ENCODE peak calls at places on chromosome 12, in seven cellular contexts. W, B, K, H, R, G and A are unnamed samples.

GRCh38 chr12:103930787-103931536 is 752 bp downstream of the HSP90B1 start:
- DNase-seq in K (peak), G (no peak), B (peak), R (no peak), W (peak), H (peak), A (peak)

GRCh38 chr12:112916270-112916669 is 9.5 kb downstream of the OAS1 start:
- DNase-seq in B (no peak), H (no peak), W (no peak), R (no peak), G (no peak), K (peak), A (no peak)

GRCh38 chr12:115051378-115051777 is 367.4 kb upstream of the TBX3 start:
- DNase-seq in W (no peak), K (no peak), B (no peak), R (no peak), H (no peak), G (no peak), A (no peak)

GRCh38 chr12:123089631-123090353 is 61.1 kb downstream of the PITPNM2 start:
- DNase-seq in R (peak), B (no peak), G (no peak), W (no peak), H (peak), K (no peak), A (no peak)

GRCh38 chr12:132094269-132094891 is 49.7 kb downstream of the DDX51 start:
- DNase-seq in R (no peak), B (no peak), H (no peak), K (no peak), W (no peak), G (no peak), A (no peak)

GRCh38 chr12:26524862-26525465 is 308.0 kb downstream of the ITPR2 start:
- DNase-seq in G (no peak), R (no peak), H (peak), K (no peak), B (no peak), W (no peak), A (no peak)

GRCh38 chr12:26853303-26854027 is 20.5 kb upstream of the ITPR2 start:
- DNase-seq in K (peak), H (peak), G (peak), W (peak), R (peak), B (peak), A (no peak)

GRCh38 chr12:117318591-117318990 is 42.8 kb downstream of the NOS1 start:
- DNase-seq in H (no peak), K (no peak), B (no peak), G (no peak), R (no peak), W (no peak), A (no peak)

GRCh38 chr12:113314121-113314529 is 20.8 kb downstream of the SLC8B1 start:
- DNase-seq in W (no peak), K (no peak), H (peak), R (no peak), G (no peak), B (no peak), A (no peak)

GRCh38 chr12:27534765-27535161 is 10.8 kb downstream of the PPFIBP1 start:
- DNase-seq in G (no peak), R (no peak), K (no peak), B (no peak), H (no peak), W (no peak), A (no peak)

GRCh38 chr12:6635375-6635855 is 344 bp downstream of the LPAR5 start:
- DNase-seq in W (no peak), G (no peak), K (no peak), H (no peak), B (no peak), R (no peak), A (no peak)

GRCh38 chr12:6367065-6367968 is 8.0 kb downstream of the SCNN1A start:
- DNase-seq in B (no peak), H (peak), G (no peak), K (no peak), W (no peak), R (no peak), A (no peak)

GRCh38 chr12:6532927-6533652 is 1.2 kb upstream of the GAPDH start:
- DNase-seq in H (peak), R (peak), G (no peak), B (peak), K (peak), W (peak), A (peak)

GRCh38 chr12:66708704-66709443 is 30.0 kb upstream of the GRIP1 start:
- DNase-seq in W (no peak), H (no peak), K (no peak), R (no peak), B (no peak), G (no peak), A (no peak)

GRCh38 chr12:42588981-42589464 is 523 bp downstream of the PRICKLE1 start:
- DNase-seq in B (peak), W (peak), G (peak), R (peak), K (peak), H (no peak), A (peak)

DNA sequence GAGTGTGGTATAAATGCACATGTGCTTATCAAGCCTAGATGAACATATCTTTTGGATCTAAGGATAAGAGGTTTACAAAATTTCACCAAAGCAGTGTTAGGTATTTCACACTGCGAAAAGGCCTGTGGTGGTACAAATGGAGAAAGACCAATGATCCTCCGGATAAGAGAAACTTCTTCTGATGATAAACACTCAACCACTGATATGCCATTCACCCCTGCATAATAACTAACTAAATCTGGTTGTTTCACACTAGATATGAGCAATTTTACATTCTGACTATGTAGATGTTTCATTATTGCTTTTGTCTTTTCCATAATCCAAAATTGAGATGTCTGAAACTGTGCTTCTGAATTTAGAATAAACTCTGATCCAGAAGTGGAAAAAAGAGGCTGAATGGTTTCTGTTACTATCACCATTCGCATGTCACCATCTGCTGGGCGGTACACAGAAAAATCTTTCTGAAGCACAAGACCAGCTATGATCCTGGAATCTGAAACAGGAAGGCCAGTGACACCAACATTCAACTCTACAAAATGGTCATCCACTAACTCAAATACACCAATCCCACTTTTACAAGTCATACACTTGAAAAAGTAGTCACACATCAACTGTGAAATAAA is 1.3 kb downstream of the BBS10 start:
- DNase-seq in K (no peak), W (no peak), R (no peak), H (peak), G (no peak), B (peak), A (no peak)
- TF ChIP-seq CTCF in K (no peak), W (no peak), R (peak), H (peak), G (peak), B (no peak), A (no peak)

GRCh38 chr12:52082668-52082987 is 3.1 kb downstream of the SMIM41 start:
- DNase-seq in H (no peak), R (no peak), G (no peak), B (no peak), W (no peak), K (no peak), A (no peak)

GRCh38 chr12:52082026-52082667 is 2.6 kb downstream of the SMIM41 start:
- DNase-seq in R (no peak), B (peak), H (peak), G (peak), W (no peak), K (peak), A (no peak)

GRCh38 chr12:52079576-52080402 is at the start of gene SMIM41:
- DNase-seq in W (no peak), H (no peak), G (no peak), B (no peak), R (no peak), K (peak), A (peak)

GRCh38 chr12:52080403-52081201 is 1.1 kb downstream of the SMIM41 start:
- DNase-seq in H (no peak), R (no peak), K (peak), G (no peak), B (no peak), W (no peak), A (no peak)

DNA sequence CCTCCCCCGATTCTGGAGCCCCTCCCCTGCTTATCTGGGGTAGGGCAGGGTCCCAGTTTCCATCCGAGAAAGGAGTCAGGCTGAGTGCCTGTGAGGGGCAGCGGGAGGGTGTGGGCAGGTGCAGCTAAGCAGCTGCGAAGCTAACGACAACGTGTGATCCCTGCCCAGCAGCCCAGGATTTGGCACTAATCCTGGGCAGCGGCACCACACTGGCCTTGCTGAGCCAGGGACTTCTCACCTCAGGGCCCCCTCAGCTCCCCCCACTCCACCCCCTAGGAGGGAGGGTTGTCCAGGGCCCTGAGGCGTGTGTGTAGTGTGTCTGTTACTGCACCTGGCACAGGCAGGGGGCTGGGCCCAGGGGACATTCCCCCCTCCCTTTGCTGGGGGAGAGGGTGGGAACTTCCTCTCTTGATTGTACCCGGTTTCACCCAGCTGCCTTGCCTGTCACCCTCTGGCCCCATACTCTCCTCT is 1.8 kb downstream of the SMIM41 start:
- DNase-seq in G (no peak), B (no peak), R (no peak), K (peak), W (no peak), H (no peak), A (no peak)
- H3K27ac ChIP-seq in G (peak), B (peak), R (no peak), K (peak), W (peak), H (peak), A (peak)

GRCh38 chr12:63811755-63812154 is 32.0 kb downstream of the RXYLT1 start:
- DNase-seq in W (no peak), R (no peak), G (no peak), K (no peak), B (no peak), H (no peak), A (no peak)
- TF ChIP-seq CTCF in W (no peak), R (no peak), G (no peak), K (no peak), B (no peak), H (no peak), A (no peak)

DNA sequence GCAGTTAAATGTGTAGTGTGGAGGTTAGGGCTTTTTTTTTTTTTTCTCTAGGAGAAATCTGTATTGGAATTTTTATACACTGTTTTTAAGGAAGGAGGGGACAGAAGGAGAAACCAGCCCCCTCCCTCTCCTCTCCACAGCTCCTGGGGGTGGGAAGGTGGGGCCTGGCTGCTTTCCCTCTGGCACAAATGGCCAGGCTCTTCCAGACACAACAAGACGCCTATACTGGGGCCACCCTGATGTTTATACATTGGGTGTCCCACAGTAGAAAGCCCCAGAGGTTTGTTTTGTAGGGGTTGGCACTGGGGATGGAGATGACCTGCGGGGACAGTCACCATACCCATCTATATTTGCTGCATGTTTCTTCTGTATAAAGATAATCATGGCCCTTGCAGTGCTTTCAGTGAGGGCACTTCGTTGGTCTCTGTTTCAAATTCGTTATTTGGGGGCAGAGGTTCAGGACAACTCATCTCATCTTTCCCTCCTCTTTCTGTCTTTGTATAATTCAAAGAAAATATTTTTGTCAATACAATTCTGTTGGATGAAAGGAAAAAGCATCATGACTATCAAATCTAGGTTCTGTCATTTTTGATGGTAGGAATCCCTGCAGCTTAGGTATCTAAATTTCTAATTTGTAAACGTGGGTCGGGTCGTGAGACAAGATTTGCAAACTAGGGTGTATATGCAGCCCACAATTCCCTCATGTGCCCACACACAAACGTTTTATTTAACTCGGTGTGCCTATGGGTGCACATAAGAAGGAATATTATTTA is 2.3 kb upstream of the HOTAIR start:
- DNase-seq in W (no peak), H (no peak), R (no peak), B (no peak), G (no peak), K (no peak), A (no peak)
- H3K27ac ChIP-seq in W (peak), H (no peak), R (no peak), B (no peak), G (no peak), K (no peak), A (no peak)